ENCODE peak calls at places on chromosomes 4 and X, in six cellular contexts. One of them, this sample, is unnamed.

GRCh38 chr4:183798921-183799307 is 106.2 kb upstream of the STOX2 start:
- DNase-seq in adipocyte: no peak
- DNase-seq in esophagus squamous epithelium: no peak
- DNase-seq in sigmoid colon: no peak
- DNase-seq in right atrium auricular region: no peak
- DNase-seq in neuronal stem cell: no peak
- DNase-seq in this sample: no peak

GRCh38 chr4:102623622-102624021 is 122.5 kb downstream of the NFKB1 start:
- DNase-seq in adipocyte: no peak
- DNase-seq in esophagus squamous epithelium: no peak
- DNase-seq in sigmoid colon: no peak
- DNase-seq in right atrium auricular region: no peak
- DNase-seq in neuronal stem cell: no peak
- DNase-seq in this sample: peak; percentile 49

GRCh38 chr4:155967098-155967497 is 13.4 kb upstream of the CTSO start:
- DNase-seq in adipocyte: peak; percentile 30
- DNase-seq in esophagus squamous epithelium: no peak
- DNase-seq in sigmoid colon: no peak
- DNase-seq in right atrium auricular region: no peak
- DNase-seq in neuronal stem cell: no peak
- DNase-seq in this sample: no peak

GRCh38 chrX:154546354-154547244 is at the start of gene G6PD:
- DNase-seq in adipocyte: peak; percentile 80
- DNase-seq in esophagus squamous epithelium: no peak
- DNase-seq in sigmoid colon: no peak
- DNase-seq in right atrium auricular region: peak; percentile 65
- DNase-seq in neuronal stem cell: peak; percentile 68
- DNase-seq in this sample: peak; percentile 89

GRCh38 chr4:179981161-179981560 is 2262.0 kb upstream of the TENM3 start:
- DNase-seq in adipocyte: no peak
- DNase-seq in esophagus squamous epithelium: no peak
- DNase-seq in sigmoid colon: no peak
- DNase-seq in right atrium auricular region: no peak
- DNase-seq in neuronal stem cell: no peak
- DNase-seq in this sample: no peak

GRCh38 chr4:93839704-93840103 is 11.2 kb downstream of the ATOH1 start:
- DNase-seq in adipocyte: no peak
- DNase-seq in esophagus squamous epithelium: no peak
- DNase-seq in sigmoid colon: no peak
- DNase-seq in right atrium auricular region: no peak
- DNase-seq in neuronal stem cell: no peak
- DNase-seq in this sample: no peak

GRCh38 chr4:1797861-1798529 is 4.9 kb downstream of the FGFR3 start:
- DNase-seq in adipocyte: no peak
- DNase-seq in esophagus squamous epithelium: no peak
- DNase-seq in sigmoid colon: no peak
- DNase-seq in right atrium auricular region: no peak
- DNase-seq in neuronal stem cell: no peak
- DNase-seq in this sample: no peak

GRCh38 chr4:126071346-126072333 is 756.9 kb downstream of the FAT4 start:
- DNase-seq in adipocyte: peak; percentile 89
- DNase-seq in esophagus squamous epithelium: no peak
- DNase-seq in sigmoid colon: no peak
- DNase-seq in right atrium auricular region: no peak
- DNase-seq in neuronal stem cell: no peak
- DNase-seq in this sample: peak; percentile 60

GRCh38 chrX:152025656-152026440 is 51.4 kb upstream of the GABRE start:
- DNase-seq in adipocyte: no peak
- DNase-seq in esophagus squamous epithelium: no peak
- DNase-seq in sigmoid colon: no peak
- DNase-seq in right atrium auricular region: no peak
- DNase-seq in neuronal stem cell: no peak
- DNase-seq in this sample: no peak

GRCh38 chrX:152024710-152025109 is 50.2 kb upstream of the GABRE start:
- DNase-seq in adipocyte: no peak
- DNase-seq in esophagus squamous epithelium: no peak
- DNase-seq in sigmoid colon: no peak
- DNase-seq in right atrium auricular region: no peak
- DNase-seq in neuronal stem cell: no peak
- DNase-seq in this sample: no peak

DNA sequence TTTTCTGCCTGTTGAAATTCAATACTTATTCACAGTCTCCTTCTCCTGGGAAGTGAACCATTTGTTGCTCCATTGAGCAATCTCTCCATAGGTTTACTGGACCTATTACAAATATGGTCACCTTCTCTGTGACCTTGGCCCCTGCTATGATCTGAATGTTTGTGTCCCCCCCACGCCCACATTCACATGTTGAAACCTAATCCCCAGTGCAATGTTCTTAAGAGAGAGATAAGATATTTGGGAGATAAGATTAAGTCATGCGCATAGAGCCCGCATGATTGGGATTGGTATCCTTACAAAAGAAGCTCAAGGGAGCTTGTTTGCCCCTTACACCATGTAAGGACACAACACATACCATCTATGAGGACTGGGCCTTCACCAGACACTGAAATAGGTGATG is 54.1 kb upstream of the GABRE start:
- DNase-seq in adipocyte: no peak
- DNase-seq in esophagus squamous epithelium: no peak
- DNase-seq in sigmoid colon: no peak
- DNase-seq in right atrium auricular region: no peak
- DNase-seq in neuronal stem cell: no peak
- DNase-seq in this sample: no peak
- H3K9me3 ChIP-seq in adipocyte: peaks cover 7% of the 10 kb centered on the region
- H3K9me3 ChIP-seq in esophagus squamous epithelium: no peaks in the 10 kb centered on the region
- H3K9me3 ChIP-seq in sigmoid colon: no peaks in the 10 kb centered on the region
- H3K9me3 ChIP-seq in right atrium auricular region: no peaks in the 10 kb centered on the region
- H3K9me3 ChIP-seq in neuronal stem cell: no peaks in the 10 kb centered on the region
- H3K9me3 ChIP-seq in this sample: no peaks in the 10 kb centered on the region

DNA sequence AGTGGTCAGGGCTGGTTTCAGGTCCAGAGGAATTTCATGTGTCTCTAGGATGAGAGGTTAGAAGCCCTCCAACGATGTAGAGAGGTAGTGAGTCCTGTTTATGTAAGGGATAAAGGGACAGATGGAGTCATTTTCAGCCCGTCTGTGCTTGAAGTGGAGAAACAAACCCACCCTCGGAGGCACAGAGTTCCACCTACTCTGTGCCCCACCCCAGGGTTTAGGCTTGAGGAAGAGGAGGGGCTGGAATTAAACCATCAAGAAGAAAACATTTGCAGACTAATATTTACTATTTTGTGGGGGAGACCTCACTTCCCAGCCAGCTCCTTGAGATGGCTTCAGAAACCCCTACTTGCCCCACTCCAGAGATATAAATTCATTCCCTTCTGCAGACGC is 857 bp upstream of the GNL3L start:
- DNase-seq in adipocyte: no peak
- DNase-seq in esophagus squamous epithelium: no peak
- DNase-seq in sigmoid colon: no peak
- DNase-seq in right atrium auricular region: no peak
- DNase-seq in neuronal stem cell: no peak
- DNase-seq in this sample: no peak
- H3K4me3 ChIP-seq in adipocyte: peak overlapping the region; percentile 83
- H3K4me3 ChIP-seq in esophagus squamous epithelium: peak overlapping the region; percentile 71
- H3K4me3 ChIP-seq in sigmoid colon: peak overlapping the region; percentile 77
- H3K4me3 ChIP-seq in right atrium auricular region: no peak overlapping the region
- H3K4me3 ChIP-seq in neuronal stem cell: peak overlapping the region; percentile 93
- H3K4me3 ChIP-seq in this sample: no peak overlapping the region

DNA sequence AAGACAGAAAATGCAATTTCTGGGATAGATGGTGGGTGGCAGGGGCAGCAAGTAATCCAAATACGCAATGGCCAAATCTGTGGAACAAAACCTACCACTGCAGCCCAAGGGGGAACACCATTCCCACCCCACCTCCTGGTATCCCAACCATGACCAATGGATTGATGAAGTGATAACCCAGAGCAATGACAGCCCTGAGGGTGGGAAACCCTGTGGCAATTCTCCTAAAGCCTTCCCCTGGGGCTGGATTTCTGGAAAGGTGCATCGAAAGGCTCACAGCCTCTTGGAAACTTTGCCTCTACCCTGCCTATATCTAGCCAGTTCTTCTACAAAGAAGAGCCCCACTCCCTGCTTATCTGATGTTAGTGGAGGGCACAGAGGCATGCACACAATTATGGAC is 59.9 kb upstream of the TXK start:
- DNase-seq in adipocyte: no peak
- DNase-seq in esophagus squamous epithelium: no peak
- DNase-seq in sigmoid colon: no peak
- DNase-seq in right atrium auricular region: no peak
- DNase-seq in neuronal stem cell: no peak
- DNase-seq in this sample: no peak
- H3K4me1 ChIP-seq in adipocyte: peaks cover 7% of the 10 kb centered on the region
- H3K4me1 ChIP-seq in esophagus squamous epithelium: peaks cover 13% of the 10 kb centered on the region
- H3K4me1 ChIP-seq in sigmoid colon: no peaks in the 10 kb centered on the region
- H3K4me1 ChIP-seq in right atrium auricular region: no peaks in the 10 kb centered on the region
- H3K4me1 ChIP-seq in neuronal stem cell: no peaks in the 10 kb centered on the region
- H3K4me1 ChIP-seq in this sample: no peaks in the 10 kb centered on the region

GRCh38 chrX:131895807-131896206 is 127.3 kb upstream of the STK26 start:
- DNase-seq in adipocyte: no peak
- DNase-seq in esophagus squamous epithelium: no peak
- DNase-seq in sigmoid colon: no peak
- DNase-seq in right atrium auricular region: no peak
- DNase-seq in neuronal stem cell: no peak
- DNase-seq in this sample: no peak
- H3K9me3 ChIP-seq in adipocyte: no peaks in the 10 kb centered on the region
- H3K9me3 ChIP-seq in esophagus squamous epithelium: no peaks in the 10 kb centered on the region
- H3K9me3 ChIP-seq in sigmoid colon: no peaks in the 10 kb centered on the region
- H3K9me3 ChIP-seq in right atrium auricular region: no peaks in the 10 kb centered on the region
- H3K9me3 ChIP-seq in neuronal stem cell: no peaks in the 10 kb centered on the region
- H3K9me3 ChIP-seq in this sample: no peaks in the 10 kb centered on the region